ENCODE peak calls at places on chromosomes 6 and 20, in nine cellular contexts. T, G, L, M, B, X, A, Z and I are unnamed samples.

GRCh38 chr6:37083243-37084138 is 78.0 kb downstream of the FGD2 start:
- DNase-seq in B (peak; percentile 43), Z (no peak), X (no peak), L (peak; percentile 96), G (peak; percentile 59), T (no peak), A (no peak), M (peak; percentile 67), I (no peak)

GRCh38 chr6:122405417-122405816 is 6.0 kb downstream of the HSF2 start:
- DNase-seq in Z (no peak), B (no peak), M (no peak), A (no peak), X (peak; percentile 11), L (no peak), G (peak; percentile 21), T (no peak), I (no peak)

GRCh38 chr20:22861231-22861980 is 173.7 kb upstream of the SSTR4 start:
- DNase-seq in A (no peak), G (no peak), T (no peak), X (no peak), M (no peak), B (no peak), L (no peak), Z (no peak), I (no peak)

GRCh38 chr6:29527564-29527963 is 32.0 kb downstream of the UBD start:
- DNase-seq in X (no peak), L (no peak), G (no peak), T (no peak), B (no peak), M (no peak), A (no peak), Z (no peak), I (no peak)

GRCh38 chr6:133741375-133741861 is 147.5 kb upstream of the TCF21 start:
- DNase-seq in G (peak; percentile 17), A (no peak), M (no peak), X (no peak), Z (no peak), T (peak; percentile 21), B (no peak), L (no peak), I (peak; percentile 86)

GRCh38 chr20:49052334-49052733 is 6.2 kb downstream of the CSE1L start:
- DNase-seq in T (no peak), A (no peak), Z (no peak), X (no peak), M (no peak), B (no peak), L (no peak), G (peak; percentile 12), I (no peak)

GRCh38 chr6:28719275-28719940 is 193.7 kb downstream of the GPX5 start:
- DNase-seq in X (no peak), Z (peak; percentile 11), B (no peak), G (peak; percentile 18), T (no peak), A (no peak), M (no peak), L (no peak), I (no peak)

GRCh38 chr6:93779086-93779858 is 359.9 kb upstream of the EPHA7 start:
- DNase-seq in T (peak; percentile 6), X (peak; percentile 69), A (no peak), M (no peak), B (peak; percentile 33), G (peak; percentile 34), L (no peak), Z (no peak), I (peak; percentile 49)

GRCh38 chr6:127291495-127291894 is 24.8 kb downstream of the RNF146 start:
- DNase-seq in L (no peak), T (no peak), X (peak; percentile 19), B (no peak), G (no peak), M (no peak), A (no peak), Z (no peak), I (no peak)

GRCh38 chr6:157430834-157431233 is 49.8 kb downstream of the ZDHHC14 start:
- DNase-seq in A (no peak), Z (no peak), T (no peak), M (no peak), G (no peak), X (no peak), L (no peak), B (no peak), I (no peak)

GRCh38 chr20:53711333-53712211 is 117.9 kb upstream of the ZNF217 start:
- DNase-seq in T (no peak), A (no peak), X (no peak), M (no peak), L (peak; percentile 68), Z (no peak), B (no peak), G (no peak), I (no peak)

GRCh38 chr20:23362392-23363256 is 642 bp downstream of the GZF1 start:
- DNase-seq in T (no peak), Z (no peak), M (peak; percentile 77), G (peak; percentile 34), B (peak; percentile 39), X (peak; percentile 11), L (no peak), A (no peak), I (peak; percentile 19)

GRCh38 chr6:136846046-136846445 is 23.7 kb downstream of the PEX7 start:
- DNase-seq in T (peak; percentile 36), L (no peak), B (peak; percentile 18), Z (no peak), M (no peak), X (peak; percentile 56), A (peak; percentile 37), G (peak; percentile 56), I (peak; percentile 47)

GRCh38 chr20:57264908-57265648 is 1.4 kb downstream of the BMP7 start:
- DNase-seq in A (no peak), T (peak; percentile 56), X (no peak), L (no peak), M (no peak), G (no peak), Z (no peak), B (no peak), I (no peak)

GRCh38 chr6:4916954-4917561 is 86.8 kb downstream of the RPP40 start:
- DNase-seq in Z (no peak), M (no peak), T (no peak), X (no peak), L (no peak), A (no peak), G (no peak), B (no peak), I (no peak)

GRCh38 chr6:169159331-169159730 is 94.3 kb downstream of the THBS2 start:
- DNase-seq in L (no peak), G (no peak), A (no peak), X (no peak), M (no peak), Z (no peak), B (no peak), T (no peak), I (no peak)

GRCh38 chr6:109429496-109429895 is 10.9 kb downstream of the PPIL6 start:
- DNase-seq in M (no peak), B (no peak), A (no peak), X (no peak), L (no peak), Z (no peak), T (no peak), G (no peak), I (peak; percentile 42)

GRCh38 chr20:49768204-49769124 is 44.2 kb upstream of the SLC9A8 start:
- DNase-seq in A (peak; percentile 76), X (peak; percentile 15), B (peak; percentile 8), Z (no peak), M (peak; percentile 69), G (peak; percentile 89), T (no peak), L (peak; percentile 91), I (no peak)

GRCh38 chr20:12847862-12848261 is 160.9 kb upstream of the SPTLC3 start:
- DNase-seq in X (peak; percentile 37), L (no peak), T (peak; percentile 10), B (no peak), G (no peak), Z (no peak), M (no peak), A (no peak), I (no peak)

GRCh38 chr6:96849615-96850014 is 12.3 kb upstream of the GPR63 start:
- DNase-seq in Z (no peak), G (no peak), T (no peak), L (no peak), X (no peak), A (no peak), M (no peak), B (no peak), I (no peak)

GRCh38 chr6:108689279-108690161 is 128.8 kb downstream of the FOXO3 start:
- DNase-seq in Z (no peak), A (no peak), G (peak; percentile 86), X (peak; percentile 70), L (peak; percentile 93), T (no peak), B (peak; percentile 72), M (peak; percentile 96), I (no peak)

GRCh38 chr6:3529721-3530120 is 72.9 kb upstream of the SLC22A23 start:
- DNase-seq in G (no peak), M (no peak), T (no peak), A (no peak), Z (no peak), X (no peak), L (no peak), B (no peak), I (no peak)

GRCh38 chr6:132734694-132735236 is 20.9 kb upstream of the VNN1 start:
- DNase-seq in Z (no peak), B (peak; percentile 2), X (peak; percentile 24), M (no peak), L (no peak), T (no peak), G (peak; percentile 10), A (no peak), I (peak; percentile 11)

GRCh38 chr20:8756410-8756809 is 312.5 kb upstream of the PLCB4 start:
- DNase-seq in T (no peak), A (no peak), X (peak; percentile 91), G (peak; percentile 95), M (no peak), L (no peak), Z (no peak), B (no peak), I (no peak)

GRCh38 chr20:1569417-1569861 is 11.9 kb upstream of the SIRPD start:
- DNase-seq in T (no peak), M (no peak), X (no peak), G (peak; percentile 23), Z (no peak), A (no peak), L (no peak), B (no peak), I (no peak)

GRCh38 chr6:75524322-75524972 is 30.8 kb upstream of the FILIP1 start:
- DNase-seq in G (peak; percentile 97), T (no peak), X (peak; percentile 82), Z (no peak), M (no peak), L (no peak), B (no peak), A (no peak), I (no peak)

GRCh38 chr6:33170176-33171095 is 21.8 kb downstream of the COL11A2 start:
- DNase-seq in L (no peak), X (no peak), B (no peak), T (no peak), G (no peak), M (no peak), Z (no peak), A (no peak), I (no peak)

GRCh38 chr6:42616716-42617115 is 52.9 kb downstream of the UBR2 start:
- DNase-seq in M (no peak), G (peak; percentile 3), L (no peak), T (no peak), B (no peak), X (no peak), A (no peak), Z (no peak), I (no peak)

GRCh38 chr6:111973897-111974639 is 79.8 kb upstream of the CCN6 start:
- DNase-seq in M (no peak), A (no peak), Z (no peak), B (no peak), T (no peak), L (no peak), X (no peak), G (peak; percentile 82), I (no peak)

GRCh38 chr20:10434467-10434831 is 427 bp upstream of the MKKS start:
- DNase-seq in L (peak; percentile 96), Z (peak; percentile 34), M (peak; percentile 95), A (peak; percentile 97), T (peak; percentile 86), G (peak; percentile 100), X (peak; percentile 97), B (peak; percentile 99), I (peak; percentile 99)

GRCh38 chr20:46905364-46906125 is 10.9 kb downstream of the EYA2 start:
- DNase-seq in X (no peak), L (no peak), A (no peak), Z (no peak), M (peak; percentile 62), B (no peak), G (no peak), T (no peak), I (no peak)